ENCODE peak calls at places on chromosomes 4 and X, in four cellular contexts. Y is IMR-90, R is GM12878, G is K562. P is an unnamed sample.

GRCh38 chr4:6372649-6373525 is 99.5 kb downstream of the PPP2R2C start:
- DNase-seq in Y (peak), R (peak), G (peak), P (peak)

GRCh38 chrX:153662266-153662665 is 11.3 kb downstream of the PNCK start:
- DNase-seq in Y (peak), R (no peak), G (peak), P (peak)

GRCh38 chrX:149453911-149454820 is 50.9 kb downstream of the IDS start:
- DNase-seq in Y (no peak), R (no peak), G (no peak), P (no peak)

GRCh38 chr4:140243345-140243753 is 89.4 kb upstream of the MAML3 start:
- DNase-seq in Y (no peak), R (peak), G (no peak), P (peak)

GRCh38 chrX:83008415-83008814 is 499.7 kb upstream of the POU3F4 start:
- DNase-seq in Y (no peak), R (no peak), G (peak), P (no peak)

GRCh38 chrX:104315555-104315954 is 60.8 kb upstream of the ESX1 start:
- DNase-seq in Y (peak), R (no peak), G (no peak), P (peak)

GRCh38 chr4:38136604-38137003 is 176.4 kb downstream of the PTTG2 start:
- DNase-seq in Y (no peak), R (no peak), G (no peak), P (no peak)

GRCh38 chr4:52408037-52408436 is 251.1 kb downstream of the USP46 start:
- DNase-seq in Y (no peak), R (no peak), G (no peak), P (peak)

GRCh38 chr4:166777760-166778159 is 456.5 kb downstream of the SPOCK3 start:
- DNase-seq in Y (no peak), R (peak), G (no peak), P (no peak)
- H3K9ac ChIP-seq in Y (no peak), R (no peak), G (no peak), P (no peak)

GRCh38 chr4:112557676-112558411 is 41.9 kb upstream of the NEUROG2 start:
- DNase-seq in Y (no peak), R (no peak), G (no peak), P (no peak)

GRCh38 chr4:112559053-112559452 is 43.1 kb upstream of the NEUROG2 start:
- DNase-seq in Y (no peak), R (no peak), G (no peak), P (no peak)

GRCh38 chr4:112562254-112562653 is 46.3 kb upstream of the NEUROG2 start:
- DNase-seq in Y (no peak), R (no peak), G (no peak), P (no peak)

GRCh38 chr4:112563431-112564200 is 47.6 kb upstream of the NEUROG2 start:
- DNase-seq in Y (no peak), R (no peak), G (no peak), P (no peak)

DNA sequence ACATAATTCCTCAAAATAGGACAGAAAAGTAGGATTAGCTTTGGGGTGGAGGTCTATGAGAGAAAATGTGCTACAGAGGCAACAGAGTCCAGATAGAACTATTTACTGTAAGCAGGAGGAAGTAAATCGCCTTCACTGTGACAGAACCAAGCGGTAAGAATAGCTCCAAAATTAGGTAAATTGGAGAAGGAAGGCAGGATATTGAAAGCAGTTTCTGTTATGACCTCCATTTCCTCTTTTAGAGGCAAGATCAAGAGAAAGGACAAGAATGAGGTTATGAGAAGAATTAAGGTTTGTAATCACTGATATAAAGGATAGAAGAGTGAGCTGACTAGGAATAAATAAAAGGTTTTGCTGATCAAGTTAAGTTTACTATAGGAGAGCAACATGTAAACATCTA is 44.1 kb upstream of the NEUROG2 start:
- DNase-seq in Y (no peak), R (no peak), G (no peak), P (no peak)
- TF ChIP-seq FOS in Y (no peak), R (no peak), G (no peak), P (no peak)

DNA sequence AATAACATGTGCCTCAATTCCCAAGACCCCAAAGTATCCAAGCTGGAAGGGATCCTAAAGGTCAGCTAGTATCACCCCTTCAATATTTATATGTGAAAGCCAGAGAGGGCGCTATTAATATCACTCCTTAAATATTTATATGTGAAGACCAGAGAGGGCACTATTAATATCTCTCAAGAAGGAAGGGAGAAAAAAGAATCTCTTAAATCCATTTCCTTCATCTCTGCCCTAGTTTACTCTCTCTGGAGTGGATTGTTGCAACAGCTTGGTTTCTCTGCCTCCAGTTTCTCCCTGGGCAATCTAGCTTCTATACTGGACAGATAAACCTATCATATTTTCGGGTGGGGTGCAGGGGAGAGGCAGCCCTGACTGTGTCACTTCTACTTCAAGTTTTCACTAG is 31.6 kb upstream of the MSN start:
- DNase-seq in Y (no peak), R (no peak), G (no peak), P (no peak)
- H3K4me3 ChIP-seq in Y (no peak), R (no peak), G (no peak), P (no peak)

GRCh38 chr4:105061720-105062119 is 85.0 kb upstream of the TET2 start:
- DNase-seq in Y (no peak), R (no peak), G (no peak), P (no peak)
- H3K9ac ChIP-seq in Y (no peak), R (peak), G (no peak), P (no peak)

GRCh38 chrX:72123471-72124185 is 8.1 kb downstream of the RTL5 start:
- DNase-seq in Y (peak), R (no peak), G (no peak), P (peak)
- TF ChIP-seq FOS in Y (no peak), R (no peak), G (no peak), P (no peak)

GRCh38 chrX:64204252-64204651 is 1.3 kb downstream of the AMER1 start:
- DNase-seq in Y (peak), R (no peak), G (no peak), P (no peak)
- H3K4me3 ChIP-seq in Y (peak), R (peak), G (peak), P (peak)

GRCh38 chr4:158162637-158163036 is 10.2 kb downstream of the GASK1B start:
- DNase-seq in Y (peak), R (no peak), G (no peak), P (peak)

GRCh38 chr4:158166701-158167100 is 6.1 kb downstream of the GASK1B start:
- DNase-seq in Y (no peak), R (no peak), G (no peak), P (peak)

GRCh38 chr4:158164849-158165248 is 8.0 kb downstream of the GASK1B start:
- DNase-seq in Y (no peak), R (no peak), G (no peak), P (peak)

GRCh38 chr4:158161561-158162354 is 11.1 kb downstream of the GASK1B start:
- DNase-seq in Y (peak), R (no peak), G (no peak), P (peak)

GRCh38 chr4:158163941-158164665 is 8.7 kb downstream of the GASK1B start:
- DNase-seq in Y (no peak), R (no peak), G (no peak), P (peak)
- H3K9ac ChIP-seq in Y (no peak), R (no peak), G (no peak), P (peak)

DNA sequence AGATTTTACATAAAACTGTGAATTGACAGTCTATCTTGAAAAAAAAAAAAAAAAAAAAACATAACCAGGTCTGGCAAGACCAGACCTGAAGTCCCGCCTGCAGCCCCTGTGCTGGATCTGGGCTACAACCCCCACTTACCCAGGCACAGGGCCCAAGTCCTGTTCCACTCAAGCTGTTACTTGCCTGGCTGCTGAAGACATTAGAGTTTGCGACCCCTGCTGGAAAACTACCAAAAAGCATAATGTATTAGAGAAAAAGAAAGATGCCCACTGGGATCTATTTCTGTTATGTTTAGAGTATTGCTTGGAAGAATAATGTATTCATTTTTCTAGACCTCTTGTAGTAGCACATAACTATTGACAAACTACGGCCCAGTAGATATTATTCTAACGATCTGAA is 4.7 kb downstream of the HS3ST1 start:
- DNase-seq in Y (peak), R (no peak), G (peak), P (peak)
- TF ChIP-seq FOS in Y (no peak), R (no peak), G (no peak), P (no peak)

GRCh38 chr4:185341841-185342240 is 53.9 kb downstream of the LRP2BP start:
- DNase-seq in Y (no peak), R (peak), G (no peak), P (no peak)

GRCh38 chr4:185341377-185341776 is 54.3 kb downstream of the LRP2BP start:
- DNase-seq in Y (no peak), R (no peak), G (no peak), P (no peak)

GRCh38 chr4:185343726-185344581 is 51.8 kb downstream of the LRP2BP start:
- DNase-seq in Y (peak), R (no peak), G (no peak), P (peak)

GRCh38 chr4:185346975-185347601 is 48.6 kb downstream of the LRP2BP start:
- DNase-seq in Y (peak), R (no peak), G (no peak), P (no peak)

DNA sequence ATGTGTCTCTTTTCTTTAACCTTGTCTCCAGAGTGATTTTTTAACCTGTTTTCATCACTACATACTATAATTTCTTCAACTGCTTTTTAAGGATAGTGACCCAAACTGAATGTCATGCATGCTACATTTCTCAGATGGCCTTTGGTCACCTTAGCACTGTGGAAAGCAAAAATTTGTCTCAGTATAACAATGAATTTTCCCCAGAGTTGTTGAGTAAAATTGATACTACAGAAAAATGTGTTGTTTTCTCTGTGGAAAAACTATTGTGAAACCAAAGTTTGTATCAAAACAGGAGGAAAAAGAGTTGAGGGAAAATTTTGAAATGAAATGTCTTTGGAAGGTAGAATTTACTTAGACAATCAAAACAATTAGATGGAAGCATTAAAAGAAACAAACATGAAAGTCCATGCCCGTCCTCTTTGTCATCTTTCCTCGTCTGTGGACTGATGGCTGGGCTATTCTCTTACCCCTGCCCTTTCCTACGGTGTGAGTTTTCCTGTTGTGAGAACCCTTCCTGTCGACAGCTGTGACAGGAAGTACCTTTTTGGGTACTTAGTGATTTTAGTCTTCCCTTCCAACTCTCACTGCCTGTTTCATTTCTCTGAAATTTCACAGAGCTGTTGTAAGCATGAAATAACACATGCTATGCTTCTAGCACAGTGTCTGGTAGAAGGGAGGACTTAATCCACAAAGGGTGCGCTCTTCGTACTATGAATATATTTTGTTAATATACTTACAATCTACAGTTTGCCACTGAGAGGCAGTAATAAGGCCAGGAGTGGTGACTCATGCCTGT is 50.8 kb downstream of the LRP2BP start:
- DNase-seq in Y (no peak), R (peak), G (no peak), P (peak)
- H3K4me3 ChIP-seq in Y (no peak), R (no peak), G (no peak), P (peak)

P was measured in endothelial cell of umbilical vein.